ENCODE peak calls at places on chromosome 6, in ten cellular contexts. K is transverse colon, V is IMR-90, W is sigmoid colon, M is body of pancreas, O is HCT116, Y is esophagus squamous epithelium, F is breast epithelium, A is stomach, L is thyroid gland. I is an unnamed sample. For H3K27me3, the result is how much of the 10 kb centered on the place peaks cover.

GRCh38 chr6:37314803-37315515 is 38.8 kb upstream of the RNF8 start:
- DNase-seq in W (no peak), M (peak), A (peak), Y (no peak), O (peak), F (no peak), L (peak), K (peak), V (peak), I (peak)

GRCh38 chr6:88246654-88247053 is 80.5 kb upstream of the CNR1 start:
- DNase-seq in Y (no peak), L (no peak), M (no peak), K (no peak), O (no peak), F (no peak), V (no peak), A (no peak), W (no peak), I (no peak)

GRCh38 chr6:30898750-30899360 is 9.2 kb upstream of the GTF2H4 start:
- DNase-seq in Y (no peak), M (no peak), O (no peak), V (no peak), K (no peak), W (no peak), F (no peak), A (no peak), L (no peak), I (no peak)

GRCh38 chr6:93120154-93120742 is 299.1 kb downstream of the EPHA7 start:
- DNase-seq in L (no peak), W (no peak), V (no peak), F (no peak), Y (no peak), K (no peak), O (no peak), A (no peak), M (no peak), I (no peak)

GRCh38 chr6:128676456-128676855 is 156.1 kb upstream of the PTPRK start:
- DNase-seq in F (no peak), L (no peak), A (no peak), O (no peak), Y (no peak), K (no peak), V (no peak), W (no peak), M (no peak), I (no peak)

GRCh38 chr6:158660331-158660730 is 10.5 kb downstream of the SYTL3 start:
- DNase-seq in F (no peak), M (peak), Y (no peak), W (peak), V (no peak), A (peak), O (no peak), L (peak), K (peak), I (no peak)

GRCh38 chr6:11196511-11197174 is 35.8 kb downstream of the NEDD9 start:
- DNase-seq in A (no peak), K (no peak), O (no peak), L (no peak), W (no peak), Y (no peak), M (no peak), V (peak), F (no peak), I (no peak)

GRCh38 chr6:151018911-151019795 is 153.7 kb downstream of the MTHFD1L start:
- DNase-seq in V (no peak), Y (no peak), M (no peak), L (no peak), A (no peak), O (no peak), K (no peak), W (no peak), F (no peak), I (peak)

GRCh38 chr6:70663881-70664466 is 3.7 kb upstream of the SMAP1 start:
- DNase-seq in K (no peak), M (peak), L (no peak), Y (no peak), O (no peak), F (no peak), W (no peak), A (no peak), V (no peak), I (no peak)

GRCh38 chr6:109446541-109446940 is 6.0 kb downstream of the SMPD2 start:
- DNase-seq in L (no peak), V (no peak), Y (no peak), K (no peak), O (no peak), F (no peak), M (no peak), W (no peak), A (peak), I (no peak)

GRCh38 chr6:89084954-89085353 is 4.4 kb downstream of the PNRC1 start:
- DNase-seq in W (no peak), Y (no peak), V (peak), F (no peak), A (no peak), M (no peak), K (no peak), L (peak), O (no peak), I (no peak)

GRCh38 chr6:7200598-7201443 is 93.1 kb downstream of the RREB1 start:
- DNase-seq in O (no peak), Y (no peak), A (peak), F (peak), L (peak), M (peak), W (no peak), K (peak), V (no peak), I (no peak)

GRCh38 chr6:139871165-139871710 is 496.8 kb upstream of the CITED2 start:
- DNase-seq in F (no peak), W (no peak), Y (no peak), O (no peak), A (no peak), M (no peak), K (no peak), V (no peak), L (no peak), I (no peak)

GRCh38 chr6:154218336-154218735 is 138.3 kb downstream of the IPCEF1 start:
- DNase-seq in K (no peak), W (no peak), M (no peak), L (no peak), A (no peak), O (no peak), V (no peak), Y (no peak), F (no peak), I (no peak)

GRCh38 chr6:138833819-138834539 is 38.1 kb downstream of the ECT2L start:
- DNase-seq in L (peak), A (peak), M (no peak), K (no peak), W (no peak), Y (no peak), O (no peak), V (no peak), F (no peak), I (peak)

GRCh38 chr6:31414771-31415270 is 11.4 kb downstream of the MICA start:
- DNase-seq in K (no peak), O (no peak), Y (no peak), L (no peak), M (no peak), V (no peak), W (no peak), F (no peak), A (no peak), I (no peak)

GRCh38 chr6:139655783-139656705 is 281.6 kb upstream of the CITED2 start:
- DNase-seq in W (no peak), V (no peak), L (peak), F (no peak), M (peak), K (peak), Y (no peak), A (peak), O (peak), I (no peak)

GRCh38 chr6:11367638-11368199 is 135.3 kb upstream of the NEDD9 start:
- DNase-seq in O (no peak), V (no peak), A (no peak), L (no peak), W (no peak), M (no peak), K (no peak), F (no peak), Y (no peak), I (no peak)

GRCh38 chr6:120405947-120406346 is 928.3 kb downstream of the TBC1D32 start:
- DNase-seq in O (peak), A (no peak), V (no peak), F (no peak), K (no peak), Y (no peak), W (no peak), L (no peak), M (no peak), I (no peak)

GRCh38 chr6:133899556-133899955 is 10.6 kb downstream of the TCF21 start:
- DNase-seq in F (no peak), A (no peak), Y (no peak), M (no peak), K (no peak), L (no peak), V (peak), O (no peak), W (no peak), I (no peak)

GRCh38 chr6:97053643-97054411 is 129.3 kb downstream of the KLHL32 start:
- DNase-seq in M (no peak), Y (no peak), L (no peak), V (peak), A (no peak), W (no peak), O (peak), K (no peak), F (no peak), I (no peak)

GRCh38 chr6:111823831-111824607 is 49.2 kb downstream of the FYN start:
- DNase-seq in V (peak), Y (no peak), L (no peak), F (no peak), W (no peak), K (no peak), A (no peak), O (no peak), M (no peak), I (no peak)

GRCh38 chr6:34964564-34964963 is 75.5 kb downstream of the ANKS1A start:
- DNase-seq in M (no peak), L (no peak), O (no peak), F (no peak), V (no peak), K (no peak), Y (no peak), A (no peak), W (no peak), I (no peak)

DNA sequence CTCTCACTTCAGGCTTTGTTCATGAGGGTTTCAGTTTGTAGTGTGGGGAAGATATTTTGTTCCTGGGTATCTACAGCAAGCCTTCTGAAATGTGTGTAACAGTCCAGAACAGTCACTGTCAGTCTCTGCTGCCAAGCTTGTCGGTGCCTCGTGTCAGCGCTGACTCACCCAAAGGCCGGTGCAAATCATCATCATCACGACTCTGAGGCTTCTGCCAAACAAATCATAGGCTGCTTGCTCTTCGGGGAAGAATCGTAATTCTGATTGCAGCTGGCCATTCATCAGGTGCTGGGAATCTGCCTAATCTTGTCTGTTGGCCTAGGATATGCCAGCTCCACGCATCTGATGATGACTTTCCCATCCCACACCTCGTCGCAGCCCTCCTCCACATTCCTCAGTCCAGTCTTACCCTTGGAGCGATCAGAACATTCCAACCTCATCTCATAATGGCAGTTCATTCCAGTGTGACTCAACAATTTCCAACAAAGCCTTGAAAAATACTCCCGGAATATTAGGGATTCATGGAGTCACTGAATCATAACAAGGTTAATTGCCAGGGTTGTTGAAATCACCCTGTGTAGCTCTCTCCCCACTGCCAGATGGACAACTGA is 40.9 kb downstream of the ALDH8A1 start:
- DNase-seq in A (peak), K (peak), W (peak), M (peak), V (peak), O (peak), F (no peak), L (no peak), Y (no peak), I (peak)
- TF ChIP-seq POLR2A in A (no peak), K (no peak), W (no peak), M (no peak), V (peak), O (no peak), F (no peak), L (no peak), Y (no peak), I (no peak)

DNA sequence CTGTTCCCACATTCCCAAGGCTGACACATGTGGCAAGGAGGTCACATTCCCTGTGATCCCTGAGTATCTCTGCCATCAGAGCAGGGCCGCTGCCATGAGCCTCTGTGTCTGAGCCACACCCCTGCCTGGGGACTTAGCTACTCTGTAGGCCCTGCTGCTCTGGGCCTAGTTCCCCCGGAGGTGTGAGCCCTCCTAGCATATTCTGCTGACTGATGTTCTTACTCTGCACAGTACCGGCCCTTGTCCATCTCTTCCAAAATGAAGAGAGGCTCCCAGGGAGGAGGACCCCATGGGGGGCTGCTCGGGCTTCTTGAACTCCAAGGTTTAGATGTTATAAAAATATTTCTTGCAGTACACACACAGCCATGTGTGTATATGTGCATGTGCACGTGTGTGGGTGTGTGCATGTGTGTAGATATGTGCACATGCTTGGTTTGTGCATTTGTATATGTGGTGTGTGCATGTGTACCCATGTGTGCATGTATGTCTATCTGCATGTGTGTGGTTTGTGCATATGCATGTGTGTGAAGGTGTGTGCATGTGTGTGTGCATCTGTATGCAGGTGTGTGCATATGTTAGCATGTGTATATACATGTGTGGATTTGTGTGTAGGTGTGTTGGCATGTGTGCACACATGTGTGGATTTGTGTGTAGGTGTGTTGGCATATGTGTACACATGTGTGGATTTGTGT is 101.2 kb downstream of the ERMARD start:
- DNase-seq in K (no peak), A (peak), F (peak), V (no peak), W (no peak), L (no peak), Y (no peak), M (no peak), O (no peak), I (peak)
- H3K27ac ChIP-seq in K (peak), A (peak), F (peak), V (no peak), W (no peak), L (no peak), Y (no peak), M (no peak), O (no peak), I (no peak)

GRCh38 chr6:132551214-132551613 is 1.3 kb upstream of the TAAR8 start:
- DNase-seq in W (no peak), F (no peak), A (no peak), L (no peak), K (no peak), V (no peak), O (no peak), Y (no peak), M (no peak), I (no peak)
- H3K27me3 ChIP-seq in W (under half), F (under half), A (under half), L (under half), K (under half), V (under half), O (under half), Y (under half), M (under half), I (under half)

GRCh38 chr6:28489366-28490190 is 26.0 kb downstream of the GPX6 start:
- DNase-seq in F (no peak), O (peak), L (peak), W (peak), Y (no peak), K (peak), V (peak), A (peak), M (no peak), I (peak)
- TF ChIP-seq POLR2A in F (peak), O (no peak), L (no peak), W (no peak), Y (no peak), K (no peak), V (no peak), A (no peak), M (no peak), I (no peak)

DNA sequence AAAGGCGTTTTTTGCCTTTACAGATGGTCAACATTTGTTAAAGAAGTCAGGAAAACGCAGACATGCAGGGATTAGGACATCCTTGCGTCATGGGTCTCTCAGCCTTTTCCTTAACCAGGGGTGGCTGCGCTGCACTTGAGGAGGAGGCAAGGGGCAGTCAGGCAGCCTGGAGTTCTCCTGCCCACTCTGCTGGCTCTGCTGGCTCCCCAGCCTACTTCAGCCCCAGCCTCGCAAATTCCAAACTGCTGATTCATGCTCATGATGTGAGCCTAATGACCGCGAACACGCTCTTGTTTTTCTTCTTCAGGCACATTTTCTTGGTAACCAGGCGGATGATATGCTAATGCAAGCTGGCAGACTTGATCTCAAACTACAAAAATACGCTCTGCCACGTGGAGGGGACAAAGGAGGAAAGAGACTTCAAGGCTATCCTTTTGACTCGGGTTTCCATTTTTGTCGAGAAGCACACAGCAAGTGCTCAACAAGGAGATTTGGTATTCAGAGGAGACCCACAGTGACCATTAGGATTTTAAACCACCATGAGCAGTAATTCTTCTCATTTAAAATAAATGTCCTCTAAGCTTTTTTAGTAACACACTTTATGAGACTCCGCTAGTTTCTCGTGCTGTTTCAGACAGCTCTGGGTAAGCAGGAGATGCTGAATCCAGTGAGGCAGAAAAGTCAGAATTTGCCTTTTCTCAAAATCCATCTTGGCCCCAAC is 290.2 kb upstream of the STXBP5 start:
- DNase-seq in V (peak), F (peak), L (peak), K (peak), W (peak), M (peak), A (peak), Y (no peak), O (peak), I (peak)
- H3K27ac ChIP-seq in V (peak), F (peak), L (peak), K (peak), W (peak), M (peak), A (peak), Y (peak), O (peak), I (peak)

GRCh38 chr6:67563671-67564070 is 1071.4 kb upstream of the ADGRB3 start:
- DNase-seq in Y (no peak), O (no peak), K (no peak), L (no peak), V (no peak), M (no peak), F (no peak), W (no peak), A (no peak), I (no peak)
- H3K27me3 ChIP-seq in Y (under half), O (under half), K (under half), L (under half), V (under half), M (under half), F (under half), W (under half), A (under half), I (under half)

DNA sequence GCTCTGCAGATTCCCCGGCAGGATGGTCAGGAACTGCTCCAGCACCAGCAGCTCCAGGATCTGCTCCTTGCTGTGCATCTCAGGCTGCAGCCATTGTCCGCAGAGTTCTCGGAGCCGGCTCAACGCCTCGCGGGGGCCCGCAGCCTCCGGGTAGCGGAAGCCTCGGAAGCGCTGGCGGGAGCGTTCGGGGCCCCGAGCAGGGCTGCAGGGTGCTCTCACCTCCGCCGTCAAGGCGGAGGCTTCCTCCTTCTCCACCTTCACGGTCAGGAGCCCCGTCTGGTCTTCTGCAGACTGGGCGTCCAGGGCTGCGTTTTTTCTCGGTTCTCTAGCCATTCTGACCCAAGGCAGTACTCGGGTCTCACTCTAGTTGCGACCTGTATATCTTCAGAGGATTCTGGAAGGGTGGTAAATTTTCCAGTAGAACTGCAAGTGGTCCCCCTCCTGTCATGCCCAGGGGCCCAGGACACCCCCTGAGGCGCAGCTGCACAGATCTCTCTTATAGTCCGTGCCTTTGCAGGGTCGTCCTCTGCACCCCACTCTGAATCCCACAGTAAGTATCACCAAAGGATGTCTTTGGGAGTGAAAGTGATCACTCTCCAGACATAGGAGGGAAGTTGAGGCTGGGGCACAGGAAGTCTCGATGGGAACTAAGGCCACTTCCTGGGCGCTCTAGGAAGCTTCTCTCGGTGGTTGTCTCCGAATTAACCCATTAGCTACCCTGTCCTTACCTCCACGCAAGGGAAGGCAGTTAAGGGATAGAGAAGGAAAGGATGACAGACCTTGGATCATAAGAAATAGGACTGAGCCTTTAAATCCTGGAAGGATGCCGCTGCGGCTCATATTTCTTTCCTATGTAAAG is at the start of gene ZKSCAN4:
- DNase-seq in M (peak), F (peak), V (peak), W (peak), Y (no peak), A (peak), O (peak), K (peak), L (peak), I (peak)
- TF ChIP-seq POLR2A in M (no peak), F (no peak), V (no peak), W (no peak), Y (no peak), A (no peak), O (peak), K (no peak), L (no peak), I (no peak)

GRCh38 chr6:142855877-142856606 is 88.9 kb downstream of the HIVEP2 start:
- DNase-seq in O (no peak), V (no peak), Y (no peak), W (no peak), K (no peak), F (no peak), L (no peak), A (no peak), M (no peak), I (no peak)

GRCh38 chr6:142856607-142856856 is 88.4 kb downstream of the HIVEP2 start:
- DNase-seq in W (no peak), L (no peak), M (no peak), V (no peak), K (no peak), F (no peak), A (no peak), O (no peak), Y (no peak), I (no peak)

GRCh38 chr6:142856857-142857608 is 87.9 kb downstream of the HIVEP2 start:
- DNase-seq in O (no peak), W (no peak), L (no peak), F (no peak), Y (no peak), M (no peak), K (peak), A (no peak), V (no peak), I (no peak)

GRCh38 chr6:142854589-142855488 is 90.1 kb downstream of the HIVEP2 start:
- DNase-seq in W (no peak), A (no peak), F (no peak), K (no peak), Y (no peak), L (no peak), M (no peak), V (no peak), O (no peak), I (no peak)

GRCh38 chr6:142857609-142858195 is 87.3 kb downstream of the HIVEP2 start:
- DNase-seq in M (no peak), F (no peak), O (no peak), Y (no peak), W (no peak), L (no peak), K (no peak), A (no peak), V (no peak), I (no peak)
- H3K27ac ChIP-seq in M (no peak), F (peak), O (no peak), Y (no peak), W (no peak), L (no peak), K (peak), A (no peak), V (no peak), I (no peak)